ENCODE peak calls at places on chromosomes 6 and 20, in ten cellular contexts. One of them, this sample, is unnamed.

GRCh38 chr20:50308513-50309279 is 118.1 kb downstream of the CEBPB start:
- DNase-seq in globus pallidus: peak; percentile 69
- DNase-seq in activated T-cell treated with anti-CD3 and anti-CD28 coated beads for 24 hours: no peak
- DNase-seq in pons: peak; percentile 63
- DNase-seq in ascending aorta: peak; percentile 84
- DNase-seq in iris pigment epithelial cell: peak; percentile 95
- DNase-seq in EH: peak; percentile 99
- DNase-seq in dorsolateral prefrontal cortex: no peak
- DNase-seq in amygdala: peak; percentile 64
- DNase-seq in aorta: peak; percentile 95
- DNase-seq in this sample: no peak

GRCh38 chr6:15653581-15653980 is 9.2 kb downstream of the DTNBP1 start:
- DNase-seq in globus pallidus: no peak
- DNase-seq in activated T-cell treated with anti-CD3 and anti-CD28 coated beads for 24 hours: no peak
- DNase-seq in pons: no peak
- DNase-seq in ascending aorta: no peak
- DNase-seq in iris pigment epithelial cell: no peak
- DNase-seq in EH: no peak
- DNase-seq in dorsolateral prefrontal cortex: no peak
- DNase-seq in amygdala: no peak
- DNase-seq in aorta: no peak
- DNase-seq in this sample: no peak

GRCh38 chr6:44762496-44762895 is 375.0 kb downstream of the CDC5L start:
- DNase-seq in globus pallidus: no peak
- DNase-seq in activated T-cell treated with anti-CD3 and anti-CD28 coated beads for 24 hours: no peak
- DNase-seq in pons: no peak
- DNase-seq in ascending aorta: no peak
- DNase-seq in iris pigment epithelial cell: no peak
- DNase-seq in EH: peak; percentile 59
- DNase-seq in dorsolateral prefrontal cortex: no peak
- DNase-seq in amygdala: no peak
- DNase-seq in aorta: no peak
- DNase-seq in this sample: no peak

GRCh38 chr6:73713426-73714147 is 17.6 kb downstream of the CD109 start:
- DNase-seq in globus pallidus: no peak
- DNase-seq in activated T-cell treated with anti-CD3 and anti-CD28 coated beads for 24 hours: no peak
- DNase-seq in pons: no peak
- DNase-seq in ascending aorta: no peak
- DNase-seq in iris pigment epithelial cell: no peak
- DNase-seq in EH: peak; percentile 59
- DNase-seq in dorsolateral prefrontal cortex: no peak
- DNase-seq in amygdala: no peak
- DNase-seq in aorta: no peak
- DNase-seq in this sample: no peak

GRCh38 chr6:19052219-19052618 is 665.1 kb downstream of the RNF144B start:
- DNase-seq in globus pallidus: no peak
- DNase-seq in activated T-cell treated with anti-CD3 and anti-CD28 coated beads for 24 hours: no peak
- DNase-seq in pons: no peak
- DNase-seq in ascending aorta: no peak
- DNase-seq in iris pigment epithelial cell: peak; percentile 50
- DNase-seq in EH: peak; percentile 36
- DNase-seq in dorsolateral prefrontal cortex: no peak
- DNase-seq in amygdala: no peak
- DNase-seq in aorta: no peak
- DNase-seq in this sample: no peak

GRCh38 chr6:16783485-16783884 is 22.2 kb upstream of the ATXN1 start:
- DNase-seq in globus pallidus: no peak
- DNase-seq in activated T-cell treated with anti-CD3 and anti-CD28 coated beads for 24 hours: no peak
- DNase-seq in pons: no peak
- DNase-seq in ascending aorta: no peak
- DNase-seq in iris pigment epithelial cell: no peak
- DNase-seq in EH: no peak
- DNase-seq in dorsolateral prefrontal cortex: no peak
- DNase-seq in amygdala: no peak
- DNase-seq in aorta: no peak
- DNase-seq in this sample: no peak

GRCh38 chr6:35663001-35663400 is 25.7 kb downstream of the FKBP5 start:
- DNase-seq in globus pallidus: peak; percentile 24
- DNase-seq in activated T-cell treated with anti-CD3 and anti-CD28 coated beads for 24 hours: no peak
- DNase-seq in pons: peak; percentile 38
- DNase-seq in ascending aorta: no peak
- DNase-seq in iris pigment epithelial cell: no peak
- DNase-seq in EH: no peak
- DNase-seq in dorsolateral prefrontal cortex: no peak
- DNase-seq in amygdala: no peak
- DNase-seq in aorta: no peak
- DNase-seq in this sample: no peak

GRCh38 chr20:9354579-9354978 is 159.8 kb upstream of the LAMP5 start:
- DNase-seq in globus pallidus: no peak
- DNase-seq in activated T-cell treated with anti-CD3 and anti-CD28 coated beads for 24 hours: no peak
- DNase-seq in pons: no peak
- DNase-seq in ascending aorta: no peak
- DNase-seq in iris pigment epithelial cell: no peak
- DNase-seq in EH: no peak
- DNase-seq in dorsolateral prefrontal cortex: no peak
- DNase-seq in amygdala: no peak
- DNase-seq in aorta: no peak
- DNase-seq in this sample: no peak

GRCh38 chr6:73739097-73739496 is 43.1 kb downstream of the CD109 start:
- DNase-seq in globus pallidus: peak; percentile 75
- DNase-seq in activated T-cell treated with anti-CD3 and anti-CD28 coated beads for 24 hours: no peak
- DNase-seq in pons: peak; percentile 86
- DNase-seq in ascending aorta: no peak
- DNase-seq in iris pigment epithelial cell: peak; percentile 71
- DNase-seq in EH: peak; percentile 77
- DNase-seq in dorsolateral prefrontal cortex: no peak
- DNase-seq in amygdala: no peak
- DNase-seq in aorta: no peak
- DNase-seq in this sample: no peak

GRCh38 chr6:118580585-118581419 is 32.7 kb downstream of the PLN start:
- DNase-seq in globus pallidus: peak; percentile 68
- DNase-seq in activated T-cell treated with anti-CD3 and anti-CD28 coated beads for 24 hours: no peak
- DNase-seq in pons: peak; percentile 86
- DNase-seq in ascending aorta: no peak
- DNase-seq in iris pigment epithelial cell: peak; percentile 86
- DNase-seq in EH: peak; percentile 80
- DNase-seq in dorsolateral prefrontal cortex: peak; percentile 68
- DNase-seq in amygdala: no peak
- DNase-seq in aorta: peak; percentile 69
- DNase-seq in this sample: no peak

GRCh38 chr20:51678041-51678697 is 90.0 kb downstream of the ATP9A start:
- DNase-seq in globus pallidus: peak; percentile 89
- DNase-seq in activated T-cell treated with anti-CD3 and anti-CD28 coated beads for 24 hours: no peak
- DNase-seq in pons: peak; percentile 74
- DNase-seq in ascending aorta: no peak
- DNase-seq in iris pigment epithelial cell: no peak
- DNase-seq in EH: peak; percentile 32
- DNase-seq in dorsolateral prefrontal cortex: peak; percentile 95
- DNase-seq in amygdala: peak; percentile 53
- DNase-seq in aorta: no peak
- DNase-seq in this sample: no peak

GRCh38 chr6:116447052-116447451 is 14.1 kb upstream of the CALHM6 start:
- DNase-seq in globus pallidus: no peak
- DNase-seq in activated T-cell treated with anti-CD3 and anti-CD28 coated beads for 24 hours: no peak
- DNase-seq in pons: no peak
- DNase-seq in ascending aorta: no peak
- DNase-seq in iris pigment epithelial cell: peak; percentile 52
- DNase-seq in EH: no peak
- DNase-seq in dorsolateral prefrontal cortex: no peak
- DNase-seq in amygdala: no peak
- DNase-seq in aorta: no peak
- DNase-seq in this sample: no peak

GRCh38 chr6:5996701-5997419 is 9.9 kb downstream of the NRN1 start:
- DNase-seq in globus pallidus: no peak
- DNase-seq in activated T-cell treated with anti-CD3 and anti-CD28 coated beads for 24 hours: no peak
- DNase-seq in pons: no peak
- DNase-seq in ascending aorta: no peak
- DNase-seq in iris pigment epithelial cell: peak; percentile 14
- DNase-seq in EH: peak; percentile 50
- DNase-seq in dorsolateral prefrontal cortex: peak; percentile 68
- DNase-seq in amygdala: no peak
- DNase-seq in aorta: no peak
- DNase-seq in this sample: no peak

GRCh38 chr6:100504786-100505737 is 40.3 kb upstream of the SIM1 start:
- DNase-seq in globus pallidus: no peak
- DNase-seq in activated T-cell treated with anti-CD3 and anti-CD28 coated beads for 24 hours: no peak
- DNase-seq in pons: no peak
- DNase-seq in ascending aorta: no peak
- DNase-seq in iris pigment epithelial cell: peak; percentile 91
- DNase-seq in EH: peak; percentile 94
- DNase-seq in dorsolateral prefrontal cortex: no peak
- DNase-seq in amygdala: no peak
- DNase-seq in aorta: peak; percentile 63
- DNase-seq in this sample: no peak

GRCh38 chr6:5061152-5061551 is 24.0 kb upstream of the PPP1R3G start:
- DNase-seq in globus pallidus: no peak
- DNase-seq in activated T-cell treated with anti-CD3 and anti-CD28 coated beads for 24 hours: no peak
- DNase-seq in pons: no peak
- DNase-seq in ascending aorta: no peak
- DNase-seq in iris pigment epithelial cell: peak; percentile 40
- DNase-seq in EH: no peak
- DNase-seq in dorsolateral prefrontal cortex: no peak
- DNase-seq in amygdala: no peak
- DNase-seq in aorta: no peak
- DNase-seq in this sample: no peak

GRCh38 chr20:57291003-57291402 is 24.6 kb upstream of the BMP7 start:
- DNase-seq in globus pallidus: no peak
- DNase-seq in activated T-cell treated with anti-CD3 and anti-CD28 coated beads for 24 hours: no peak
- DNase-seq in pons: no peak
- DNase-seq in ascending aorta: no peak
- DNase-seq in iris pigment epithelial cell: no peak
- DNase-seq in EH: no peak
- DNase-seq in dorsolateral prefrontal cortex: no peak
- DNase-seq in amygdala: no peak
- DNase-seq in aorta: no peak
- DNase-seq in this sample: no peak

GRCh38 chr6:811806-812205 is 118.9 kb upstream of the EXOC2 start:
- DNase-seq in globus pallidus: no peak
- DNase-seq in activated T-cell treated with anti-CD3 and anti-CD28 coated beads for 24 hours: no peak
- DNase-seq in pons: no peak
- DNase-seq in ascending aorta: no peak
- DNase-seq in iris pigment epithelial cell: no peak
- DNase-seq in EH: peak; percentile 4
- DNase-seq in dorsolateral prefrontal cortex: no peak
- DNase-seq in amygdala: no peak
- DNase-seq in aorta: no peak
- DNase-seq in this sample: no peak

GRCh38 chr6:46876126-46876525 is 45.6 kb downstream of the ADGRF5 start:
- DNase-seq in globus pallidus: no peak
- DNase-seq in activated T-cell treated with anti-CD3 and anti-CD28 coated beads for 24 hours: no peak
- DNase-seq in pons: no peak
- DNase-seq in ascending aorta: no peak
- DNase-seq in iris pigment epithelial cell: peak; percentile 29
- DNase-seq in EH: peak; percentile 45
- DNase-seq in dorsolateral prefrontal cortex: no peak
- DNase-seq in amygdala: no peak
- DNase-seq in aorta: no peak
- DNase-seq in this sample: no peak

GRCh38 chr20:47620808-47621805 is 119.4 kb downstream of the NCOA3 start:
- DNase-seq in globus pallidus: peak; percentile 23
- DNase-seq in activated T-cell treated with anti-CD3 and anti-CD28 coated beads for 24 hours: no peak
- DNase-seq in pons: peak; percentile 60
- DNase-seq in ascending aorta: no peak
- DNase-seq in iris pigment epithelial cell: peak; percentile 76
- DNase-seq in EH: peak; percentile 70
- DNase-seq in dorsolateral prefrontal cortex: no peak
- DNase-seq in amygdala: no peak
- DNase-seq in aorta: no peak
- DNase-seq in this sample: no peak